ENCODE peak calls at places on chromosomes 1 and 21, in ten cellular contexts. H is fibroblast of mammary gland, C is upper lobe of left lung, J is AG10803, W is OCI-LY7, A is choroid plexus epithelial cell, Y is epithelial cell of esophagus, Z is breast epithelium, F is MCF 10A, M is GM20000. E is an unnamed sample.

GRCh38 chr21:39263372-39263771 is 50.1 kb downstream of the BRWD1 start:
- DNase-seq in H (peak), C (no peak), J (peak), W (no peak), A (peak), Y (peak), Z (no peak), F (peak), M (no peak), E (no peak)

GRCh38 chr1:22978299-22978698 is 5.6 kb upstream of the LACTBL1 start:
- DNase-seq in H (peak), C (no peak), J (peak), W (no peak), A (peak), Y (peak), Z (no peak), F (peak), M (no peak), E (peak)

GRCh38 chr1:32791881-32792280 is 25.3 kb downstream of the YARS1 start:
- DNase-seq in H (peak), C (no peak), J (peak), W (no peak), A (peak), Y (peak), Z (no peak), F (peak), M (no peak), E (no peak)

GRCh38 chr1:85202864-85203255 is 2.0 kb upstream of the SYDE2 start:
- DNase-seq in H (no peak), C (no peak), J (no peak), W (no peak), A (no peak), Y (no peak), Z (no peak), F (no peak), M (no peak), E (no peak)

GRCh38 chr1:244316986-244317655 is 134.6 kb downstream of the ADSS2 start:
- DNase-seq in H (no peak), C (no peak), J (no peak), W (no peak), A (no peak), Y (no peak), Z (no peak), F (no peak), M (no peak), E (no peak)

GRCh38 chr21:35506352-35506751 is 457.2 kb upstream of the RUNX1 start:
- DNase-seq in H (no peak), C (no peak), J (peak), W (no peak), A (no peak), Y (no peak), Z (no peak), F (no peak), M (no peak), E (no peak)

GRCh38 chr21:38467911-38468310 is 30.4 kb downstream of the ERG start:
- DNase-seq in H (no peak), C (no peak), J (no peak), W (no peak), A (no peak), Y (peak), Z (no peak), F (no peak), M (no peak), E (no peak)

GRCh38 chr1:152018537-152018936 is 18.3 kb downstream of the S100A11 start:
- DNase-seq in H (peak), C (no peak), J (no peak), W (no peak), A (peak), Y (peak), Z (no peak), F (no peak), M (no peak), E (peak)

GRCh38 chr1:182181167-182181572 is 119.7 kb upstream of the ZNF648 start:
- DNase-seq in H (no peak), C (no peak), J (no peak), W (no peak), A (no peak), Y (peak), Z (peak), F (peak), M (no peak), E (no peak)

GRCh38 chr1:207393610-207394009 is 60.5 kb upstream of the CR2 start:
- DNase-seq in H (peak), C (no peak), J (peak), W (no peak), A (peak), Y (peak), Z (no peak), F (peak), M (no peak), E (peak)

GRCh38 chr1:6730473-6730872 is 28.9 kb upstream of the DNAJC11 start:
- DNase-seq in H (no peak), C (no peak), J (no peak), W (no peak), A (no peak), Y (no peak), Z (no peak), F (no peak), M (no peak), E (no peak)

GRCh38 chr1:102434421-102434820 is 437.7 kb upstream of the OLFM3 start:
- DNase-seq in H (peak), C (no peak), J (no peak), W (peak), A (peak), Y (peak), Z (no peak), F (peak), M (peak), E (peak)

GRCh38 chr1:117527566-117528102 is 78.2 kb upstream of the TENT5C start:
- DNase-seq in H (peak), C (no peak), J (peak), W (no peak), A (peak), Y (no peak), Z (no peak), F (no peak), M (no peak), E (peak)

GRCh38 chr1:31483012-31483946 is 70.3 kb downstream of the SERINC2 start:
- DNase-seq in H (peak), C (peak), J (peak), W (no peak), A (peak), Y (peak), Z (peak), F (peak), M (no peak), E (peak)

DNA sequence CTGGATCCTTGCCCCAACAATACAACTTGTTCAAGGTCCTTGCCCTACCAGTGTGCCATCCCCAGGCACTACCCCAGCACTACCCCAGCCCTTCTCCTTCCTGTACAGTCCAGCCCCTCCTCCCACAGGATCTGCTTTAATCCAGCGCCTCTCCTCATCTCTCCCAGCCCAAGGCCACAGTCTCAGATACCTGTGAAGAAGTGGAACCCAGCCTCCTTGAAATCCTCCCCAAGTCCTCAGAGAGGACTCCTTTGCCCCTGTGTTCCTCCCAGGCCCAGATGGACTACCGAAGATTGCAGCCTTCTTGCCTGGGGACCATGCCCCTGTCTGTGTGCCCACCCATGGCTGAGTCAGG is 6.5 kb upstream of the CDC20 start:
- DNase-seq in H (no peak), C (no peak), J (no peak), W (no peak), A (no peak), Y (no peak), Z (no peak), F (no peak), M (no peak), E (no peak)
- TF ChIP-seq CTCF in H (no peak), C (no peak), J (no peak), W (no peak), A (no peak), Y (no peak), Z (no peak), F (no peak), M (no peak), E (no peak)

GRCh38 chr1:154707901-154708514 is 100.0 kb upstream of the ADAR start:
- DNase-seq in H (no peak), C (peak), J (no peak), W (no peak), A (no peak), Y (peak), Z (no peak), F (no peak), M (no peak), E (no peak)

GRCh38 chr1:154711416-154711815 is 103.4 kb upstream of the ADAR start:
- DNase-seq in H (no peak), C (no peak), J (no peak), W (no peak), A (no peak), Y (peak), Z (no peak), F (no peak), M (no peak), E (no peak)

GRCh38 chr1:154713001-154713400 is 105.0 kb upstream of the ADAR start:
- DNase-seq in H (no peak), C (no peak), J (no peak), W (no peak), A (no peak), Y (no peak), Z (no peak), F (no peak), M (no peak), E (no peak)

GRCh38 chr1:154712166-154712838 is 104.3 kb upstream of the ADAR start:
- DNase-seq in H (no peak), C (no peak), J (no peak), W (no peak), A (no peak), Y (no peak), Z (no peak), F (no peak), M (no peak), E (no peak)

GRCh38 chr1:154710091-154710490 is 102.1 kb upstream of the ADAR start:
- DNase-seq in H (no peak), C (no peak), J (no peak), W (no peak), A (no peak), Y (no peak), Z (no peak), F (no peak), M (no peak), E (no peak)
- TF ChIP-seq CTCF in H (no peak), C (no peak), J (no peak), W (no peak), A (no peak), Y (no peak), Z (no peak), F (no peak), M (no peak), E (no peak)

GRCh38 chr1:116373451-116374339 is 651 bp downstream of the ATP1A1 start:
- DNase-seq in H (peak), C (peak), J (peak), W (peak), A (peak), Y (peak), Z (peak), F (peak), M (peak), E (no peak)

GRCh38 chr1:116374340-116375164 is 1.5 kb downstream of the ATP1A1 start:
- DNase-seq in H (no peak), C (peak), J (no peak), W (peak), A (peak), Y (peak), Z (no peak), F (no peak), M (no peak), E (no peak)

GRCh38 chr1:116375165-116375883 is 2.3 kb downstream of the ATP1A1 start:
- DNase-seq in H (peak), C (no peak), J (no peak), W (peak), A (peak), Y (peak), Z (no peak), F (peak), M (no peak), E (no peak)

GRCh38 chr1:116372186-116372585 is 858 bp upstream of the ATP1A1 start:
- DNase-seq in H (no peak), C (no peak), J (no peak), W (peak), A (no peak), Y (no peak), Z (peak), F (no peak), M (no peak), E (no peak)

GRCh38 chr1:116372651-116373444 is at the start of gene ATP1A1:
- DNase-seq in H (peak), C (peak), J (peak), W (peak), A (peak), Y (peak), Z (peak), F (peak), M (peak), E (peak)
- TF ChIP-seq CTCF in H (no peak), C (no peak), J (no peak), W (peak), A (peak), Y (no peak), Z (peak), F (no peak), M (no peak), E (no peak)

DNA sequence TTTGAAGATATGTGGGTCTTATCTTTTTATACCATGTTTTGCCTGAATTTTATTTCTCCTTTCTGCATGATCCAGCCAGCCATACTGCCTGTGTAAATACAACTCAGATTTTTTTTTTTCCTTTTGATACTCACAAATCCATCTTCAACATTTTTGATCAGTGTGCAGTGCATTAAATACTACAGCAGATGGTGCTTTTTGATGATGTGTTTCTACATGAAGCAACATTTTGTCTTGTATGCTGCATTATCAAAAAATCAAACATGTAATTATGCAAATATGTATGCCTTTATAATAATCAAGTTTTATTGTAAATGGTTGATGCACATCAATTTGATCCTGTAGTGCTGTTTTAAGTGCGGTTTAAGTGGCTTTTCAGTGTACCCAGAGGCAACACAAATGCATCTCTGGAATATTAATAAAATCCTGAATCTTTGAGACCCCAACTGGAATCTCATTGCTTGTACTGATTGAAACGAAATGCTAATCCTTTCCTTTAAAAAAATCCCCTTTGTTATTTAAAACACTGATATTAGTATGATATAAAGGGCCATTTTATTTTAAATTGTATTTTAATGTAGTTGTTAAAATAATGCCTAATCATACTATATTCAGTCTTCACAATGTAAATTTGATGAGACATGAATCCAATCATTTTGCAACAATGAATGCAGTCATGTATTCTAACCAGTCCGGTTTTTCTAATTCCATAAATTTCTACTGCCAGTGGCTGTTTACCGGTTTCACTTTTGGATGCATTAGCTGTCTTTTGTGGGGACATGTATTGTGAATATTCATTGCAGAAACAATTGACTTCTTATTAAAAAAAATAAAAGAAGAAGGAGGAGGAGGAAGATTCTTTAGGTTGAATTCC is 625.2 kb upstream of the PTBP2 start:
- DNase-seq in H (no peak), C (no peak), J (no peak), W (no peak), A (no peak), Y (peak), Z (no peak), F (no peak), M (no peak), E (no peak)
- TF ChIP-seq CTCF in H (no peak), C (no peak), J (no peak), W (no peak), A (no peak), Y (no peak), Z (no peak), F (no peak), M (no peak), E (no peak)

GRCh38 chr1:216114180-216114579 is 309.1 kb downstream of the USH2A start:
- DNase-seq in H (no peak), C (no peak), J (no peak), W (no peak), A (no peak), Y (no peak), Z (no peak), F (no peak), M (no peak), E (no peak)

GRCh38 chr1:216124382-216124781 is 298.9 kb downstream of the USH2A start:
- DNase-seq in H (no peak), C (no peak), J (no peak), W (no peak), A (no peak), Y (no peak), Z (no peak), F (no peak), M (no peak), E (no peak)

GRCh38 chr1:216119600-216119999 is 303.6 kb downstream of the USH2A start:
- DNase-seq in H (peak), C (no peak), J (peak), W (peak), A (peak), Y (peak), Z (no peak), F (peak), M (peak), E (peak)
- TF ChIP-seq CTCF in H (peak), C (peak), J (peak), W (peak), A (peak), Y (peak), Z (no peak), F (peak), M (no peak), E (peak)

DNA sequence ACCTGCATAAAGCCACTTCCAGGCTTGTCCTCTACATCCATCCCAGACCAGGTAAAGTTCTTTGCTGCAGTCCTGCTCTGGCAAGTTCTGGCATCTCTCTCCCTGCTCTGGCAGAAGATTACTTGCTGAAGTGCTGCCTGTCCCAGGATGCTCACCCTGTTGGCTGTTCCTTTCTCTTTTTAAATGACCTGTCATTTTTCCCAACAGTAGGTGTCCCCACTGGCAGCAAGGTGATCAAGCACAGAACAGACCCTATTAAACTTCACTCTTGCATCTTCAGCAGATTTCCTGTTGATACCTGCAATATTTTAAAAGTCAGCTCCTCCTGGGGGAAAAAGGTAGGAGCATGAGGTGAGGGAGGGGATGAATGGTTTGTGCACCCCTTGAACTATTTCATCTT is 332.6 kb downstream of the PBX1 start:
- DNase-seq in H (no peak), C (no peak), J (no peak), W (no peak), A (no peak), Y (no peak), Z (no peak), F (peak), M (no peak), E (no peak)
- TF ChIP-seq CTCF in H (no peak), C (no peak), J (no peak), W (no peak), A (no peak), Y (no peak), Z (no peak), F (peak), M (no peak), E (no peak)

GRCh38 chr1:178772952-178773351 is 47.9 kb downstream of the RALGPS2 start:
- DNase-seq in H (no peak), C (no peak), J (no peak), W (no peak), A (no peak), Y (no peak), Z (no peak), F (no peak), M (no peak), E (no peak)

GRCh38 chr1:178768423-178768822 is 43.4 kb downstream of the RALGPS2 start:
- DNase-seq in H (peak), C (no peak), J (peak), W (peak), A (peak), Y (peak), Z (no peak), F (peak), M (peak), E (peak)

GRCh38 chr1:178776553-178776952 is 51.5 kb downstream of the RALGPS2 start:
- DNase-seq in H (no peak), C (no peak), J (no peak), W (no peak), A (no peak), Y (no peak), Z (no peak), F (no peak), M (no peak), E (no peak)

GRCh38 chr1:178774263-178774662 is 49.2 kb downstream of the RALGPS2 start:
- DNase-seq in H (peak), C (no peak), J (peak), W (peak), A (peak), Y (peak), Z (no peak), F (peak), M (no peak), E (no peak)
- TF ChIP-seq CTCF in H (peak), C (peak), J (peak), W (peak), A (peak), Y (no peak), Z (peak), F (peak), M (no peak), E (peak)

GRCh38 chr1:63317007-63317813 is 5.2 kb upstream of the FOXD3 start:
- DNase-seq in H (peak), C (peak), J (peak), W (peak), A (peak), Y (peak), Z (peak), F (peak), M (peak), E (no peak)
- TF ChIP-seq CTCF in H (peak), C (peak), J (peak), W (peak), A (peak), Y (peak), Z (peak), F (peak), M (peak), E (peak)

DNA sequence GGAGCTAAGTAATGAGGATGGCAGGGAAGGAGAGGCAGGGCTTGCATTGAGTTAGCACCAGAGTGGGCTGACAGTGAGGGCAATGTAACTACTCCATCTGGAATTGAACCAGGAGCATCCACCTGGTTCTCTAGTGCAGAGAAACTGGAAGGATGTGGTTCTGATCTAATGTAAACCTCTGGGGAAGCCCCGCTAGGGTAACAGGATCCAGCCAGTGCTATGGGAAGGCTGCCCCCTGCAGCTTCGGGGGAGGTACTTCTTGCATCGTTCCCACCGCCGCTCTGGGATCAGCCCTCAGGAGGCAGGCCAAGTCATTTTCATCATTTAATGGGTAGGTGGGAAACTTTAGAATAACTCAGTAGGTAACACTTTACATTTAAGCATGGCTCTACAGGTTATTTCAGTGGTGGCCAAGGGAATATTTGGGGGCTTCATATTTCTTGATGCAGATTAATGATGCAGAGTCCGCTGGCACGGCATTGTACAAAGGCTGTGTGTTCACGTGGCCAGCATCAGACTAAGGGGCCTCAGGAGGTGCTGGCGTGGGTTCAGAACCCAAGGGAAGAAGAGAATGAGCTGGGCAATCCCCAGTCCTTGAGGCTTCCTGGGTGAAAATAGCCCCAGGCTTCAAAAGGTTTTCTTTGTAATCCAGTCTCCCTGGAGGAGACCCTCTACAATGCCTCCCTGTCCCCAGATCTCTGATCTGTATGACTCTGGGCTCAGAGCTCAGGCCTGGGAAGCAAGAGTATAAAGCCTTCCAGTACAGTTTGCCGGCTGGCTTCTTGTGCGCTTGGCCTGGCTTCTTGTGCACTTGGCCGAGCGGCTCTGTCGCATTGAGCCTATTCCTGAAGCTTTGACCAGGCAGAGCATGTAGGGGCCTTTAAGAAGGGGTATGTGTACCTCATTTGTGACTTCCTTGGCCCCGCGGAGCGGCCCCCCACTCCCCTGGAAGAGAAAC is 26.4 kb upstream of the KAZN start:
- DNase-seq in H (peak), C (no peak), J (no peak), W (peak), A (peak), Y (no peak), Z (no peak), F (peak), M (peak), E (no peak)
- TF ChIP-seq CTCF in H (peak), C (no peak), J (peak), W (peak), A (peak), Y (no peak), Z (no peak), F (no peak), M (peak), E (no peak)

E was measured in HFFc6.